ENCODE peak calls at places on chromosomes 1 and 21, in eight cellular contexts. N, Z, W, C, Y, S, M and T are unnamed samples.

GRCh38 chr1:91850708-91851107 is 35.2 kb downstream of the TGFBR3 start:
- DNase-seq in S (no peak), N (no peak), C (no peak), Z (no peak), W (no peak), Y (no peak), M (no peak), T (no peak)

GRCh38 chr1:37476460-37477197 is 2.2 kb downstream of the ZC3H12A start:
- DNase-seq in W (no peak), Z (no peak), S (no peak), N (no peak), Y (no peak), M (peak; percentile 91), C (peak; percentile 90), T (peak; percentile 76)

GRCh38 chr1:212229654-212230053 is 55.6 kb upstream of the PPP2R5A start:
- DNase-seq in N (no peak), M (peak; percentile 44), Y (no peak), C (no peak), W (no peak), S (no peak), Z (no peak), T (no peak)

GRCh38 chr1:232667094-232667780 is 37.3 kb upstream of the SIPA1L2 start:
- DNase-seq in M (no peak), Z (no peak), S (no peak), W (no peak), N (no peak), C (no peak), Y (no peak), T (no peak)

GRCh38 chr21:14995695-14996490 is 68.9 kb downstream of the NRIP1 start:
- DNase-seq in W (no peak), M (peak; percentile 11), N (no peak), Z (no peak), S (no peak), C (no peak), Y (no peak), T (no peak)

GRCh38 chr21:42063206-42063577 is 7.9 kb upstream of the UMODL1 start:
- DNase-seq in Y (peak; percentile 54), N (no peak), W (no peak), M (no peak), S (no peak), C (peak; percentile 54), Z (no peak), T (no peak)

GRCh38 chr1:51948491-51948915 is 42.0 kb downstream of the RAB3B start:
- DNase-seq in Y (no peak), M (no peak), S (no peak), Z (no peak), N (no peak), W (no peak), C (no peak), T (no peak)

GRCh38 chr1:16032388-16033100 is 10.7 kb downstream of the CLCNKA start:
- DNase-seq in M (peak; percentile 85), C (peak; percentile 83), W (no peak), Y (peak; percentile 72), S (no peak), Z (peak; percentile 14), N (peak; percentile 73), T (peak; percentile 83)

GRCh38 chr1:74908797-74909196 is 175.8 kb downstream of the TYW3 start:
- DNase-seq in Z (no peak), Y (no peak), S (no peak), C (no peak), M (no peak), W (no peak), N (no peak), T (no peak)

GRCh38 chr1:17480846-17481245 is 41.4 kb upstream of the RCC2 start:
- DNase-seq in M (no peak), N (no peak), C (no peak), Y (no peak), Z (no peak), S (no peak), W (no peak), T (no peak)

GRCh38 chr1:82153282-82153630 is 352.5 kb downstream of the ADGRL2 start:
- DNase-seq in M (no peak), Z (no peak), S (no peak), W (no peak), N (no peak), C (no peak), Y (no peak), T (no peak)

GRCh38 chr1:156781585-156782186 is 14.4 kb downstream of the PRCC start:
- DNase-seq in C (no peak), W (no peak), M (peak; percentile 14), S (no peak), N (no peak), Z (no peak), Y (no peak), T (no peak)

GRCh38 chr1:244751271-244751895 is 84.1 kb upstream of the COX20 start:
- DNase-seq in N (no peak), Y (no peak), Z (no peak), M (no peak), C (no peak), W (no peak), S (no peak), T (no peak)

GRCh38 chr1:225931270-225932129 is 7.5 kb upstream of the PYCR2 start:
- DNase-seq in S (no peak), Y (no peak), W (no peak), C (no peak), N (no peak), M (no peak), Z (no peak), T (no peak)

GRCh38 chr1:63027176-63027575 is 243.2 kb downstream of the ATG4C start:
- DNase-seq in S (no peak), W (no peak), Z (no peak), M (peak; percentile 59), N (no peak), Y (no peak), C (no peak), T (no peak)

GRCh38 chr1:1421147-1421906 is at the start of gene ANKRD65:
- DNase-seq in Z (no peak), W (no peak), C (no peak), M (no peak), N (peak; percentile 44), S (no peak), Y (no peak), T (peak; percentile 68)

GRCh38 chr1:176391621-176392020 is 71.4 kb upstream of the PAPPA2 start:
- DNase-seq in Z (no peak), S (no peak), W (no peak), M (no peak), C (no peak), Y (no peak), N (no peak), T (no peak)

GRCh38 chr1:21673277-21673780 is 4.2 kb upstream of the RAP1GAP start:
- DNase-seq in C (peak; percentile 33), Z (no peak), M (no peak), Y (no peak), N (peak; percentile 54), S (no peak), W (no peak), T (no peak)

GRCh38 chr1:105337427-105337826 is 1587.7 kb downstream of the AMY1C start:
- DNase-seq in M (no peak), Z (no peak), N (no peak), W (no peak), Y (no peak), C (no peak), S (no peak), T (no peak)

GRCh38 chr1:1282998-1283397 is 2.8 kb downstream of the SCNN1D start:
- DNase-seq in S (no peak), Z (no peak), M (peak; percentile 81), N (no peak), W (no peak), Y (no peak), C (no peak), T (no peak)

GRCh38 chr1:95117207-95118018 is at the start of gene TLCD4:
- DNase-seq in Z (peak; percentile 11), S (peak; percentile 37), W (peak; percentile 34), N (peak; percentile 39), Y (peak; percentile 44), C (peak; percentile 74), M (peak; percentile 47), T (no peak)

GRCh38 chr1:156245451-156246232 is 2.2 kb downstream of the PAQR6 start:
- DNase-seq in C (peak; percentile 29), M (no peak), Y (peak; percentile 43), N (peak; percentile 27), Z (peak; percentile 16), S (peak; percentile 29), W (peak; percentile 29), T (no peak)